ENCODE peak calls at places on chromosomes 7 and 10, in four cellular contexts. P is Peyer's patch, O is tibial nerve, V is left lung. D is an unnamed sample.
A peak's percentile ranks its signal among the peaks of the same experiment; 100 is the strongest.

GRCh38 chr7:33841658-33842057 is 63.7 kb upstream of the BMPER start:
- DNase-seq in O (peak; percentile 33), V (no peak), P (peak; percentile 47), D (no peak)

GRCh38 chr10:106224676-106225075 is 939.8 kb downstream of the SORCS1 start:
- DNase-seq in O (no peak), P (no peak), V (no peak), D (no peak)

GRCh38 chr10:88620441-88620840 is 33.9 kb downstream of the LIPJ start:
- DNase-seq in V (no peak), P (no peak), O (no peak), D (no peak)

GRCh38 chr7:132061931-132062330 is 505.5 kb upstream of the PODXL start:
- DNase-seq in P (no peak), O (no peak), V (no peak), D (no peak)

GRCh38 chr10:99981581-99982199 is 28.1 kb downstream of the DNMBP start:
- DNase-seq in V (no peak), P (no peak), O (no peak), D (no peak)

GRCh38 chr7:128810473-128810872 is 18.7 kb downstream of the CCDC136 start:
- DNase-seq in V (no peak), P (no peak), O (no peak), D (no peak)

GRCh38 chr7:108211382-108212201 is 81.4 kb upstream of the LAMB4 start:
- DNase-seq in P (peak; percentile 47), O (no peak), V (no peak), D (no peak)

GRCh38 chr10:7484456-7485266 is 73.8 kb upstream of the SFMBT2 start:
- DNase-seq in V (no peak), O (no peak), P (peak; percentile 83), D (no peak)

GRCh38 chr10:74988055-74988773 is 123.2 kb upstream of the SAMD8 start:
- DNase-seq in V (no peak), P (no peak), O (no peak), D (no peak)

GRCh38 chr7:26490631-26491624 is 199.3 kb downstream of the SNX10 start:
- DNase-seq in V (no peak), O (no peak), P (no peak), D (no peak)

GRCh38 chr10:63692205-63692896 is 171.2 kb downstream of the REEP3 start:
- DNase-seq in O (no peak), P (no peak), V (no peak), D (no peak)

GRCh38 chr10:110923856-110924493 is 4.6 kb downstream of the SHOC2 start:
- DNase-seq in P (no peak), O (no peak), V (no peak), D (no peak)

GRCh38 chr7:101518348-101518747 is 110.7 kb downstream of the MYL10 start:
- DNase-seq in P (no peak), O (no peak), V (no peak), D (no peak)

GRCh38 chr7:94028768-94029167 is 24.6 kb upstream of the BET1 start:
- DNase-seq in V (no peak), P (no peak), O (no peak), D (no peak)

GRCh38 chr7:114630186-114630824 is 215.7 kb downstream of the FOXP2 start:
- DNase-seq in P (no peak), O (no peak), V (no peak), D (no peak)

GRCh38 chr7:50333266-50333665 is 28.8 kb downstream of the IKZF1 start:
- DNase-seq in V (no peak), P (peak; percentile 79), O (no peak), D (no peak)

GRCh38 chr10:60155945-60156683 is 233.6 kb downstream of the ANK3 start:
- DNase-seq in V (no peak), O (no peak), P (no peak), D (no peak)

GRCh38 chr7:158108646-158109293 is 478.9 kb downstream of the PTPRN2 start:
- DNase-seq in P (no peak), O (no peak), V (no peak), D (no peak)

GRCh38 chr10:115762029-115762428 is 511.0 kb downstream of the GFRA1 start:
- DNase-seq in P (no peak), V (no peak), O (no peak), D (no peak)
- H3K27ac ChIP-seq in P (no peak overlapping the region), V (no peak overlapping the region), O (no peak overlapping the region), D (no peak overlapping the region)

GRCh38 chr10:71064413-71065118 is 147.8 kb upstream of the UNC5B start:
- DNase-seq in O (no peak), P (no peak), V (no peak), D (no peak)
- H3K27ac ChIP-seq in O (no peak overlapping the region), P (no peak overlapping the region), V (no peak overlapping the region), D (no peak overlapping the region)

GRCh38 chr10:20948723-20949327 is 51.7 kb upstream of the NEBL start:
- DNase-seq in P (no peak), O (no peak), V (no peak), D (no peak)
- H3K27ac ChIP-seq in P (no peak overlapping the region), O (no peak overlapping the region), V (no peak overlapping the region), D (no peak overlapping the region)

GRCh38 chr7:148986737-148987009 is 41.6 kb downstream of the PDIA4 start:
- DNase-seq in O (no peak), P (no peak), V (no peak), D (no peak)

GRCh38 chr7:148987010-148987750 is 41.1 kb downstream of the PDIA4 start:
- DNase-seq in P (peak; percentile 95), V (peak; percentile 88), O (peak; percentile 45), D (peak; percentile 69)

GRCh38 chr7:148991536-148991935 is 36.8 kb downstream of the PDIA4 start:
- DNase-seq in V (no peak), P (no peak), O (no peak), D (no peak)

GRCh38 chr7:148983220-148984146 is 44.8 kb downstream of the PDIA4 start:
- DNase-seq in P (peak; percentile 82), O (no peak), V (peak; percentile 86), D (peak; percentile 70)

GRCh38 chr7:148987751-148988512 is 40.4 kb downstream of the PDIA4 start:
- DNase-seq in P (no peak), O (no peak), V (no peak), D (peak; percentile 63)
- H3K27ac ChIP-seq in P (peak overlapping the region; percentile 81), O (peak overlapping the region; percentile 83), V (peak overlapping the region; percentile 58), D (peak overlapping the region; percentile 67)

GRCh38 chr7:151277631-151278030 is 29.1 kb upstream of the SMARCD3 start:
- DNase-seq in P (no peak), O (no peak), V (no peak), D (no peak)

GRCh38 chr7:151276651-151277590 is 28.4 kb upstream of the SMARCD3 start:
- DNase-seq in V (peak; percentile 89), P (peak; percentile 61), O (no peak), D (peak; percentile 34)

GRCh38 chr7:151280388-151281019 is 32.0 kb upstream of the SMARCD3 start:
- DNase-seq in V (no peak), O (no peak), P (no peak), D (no peak)

GRCh38 chr7:151279868-151280267 is 31.4 kb upstream of the SMARCD3 start:
- DNase-seq in V (no peak), P (no peak), O (no peak), D (no peak)

GRCh38 chr7:151278949-151279348 is 30.5 kb upstream of the SMARCD3 start:
- DNase-seq in O (no peak), P (no peak), V (no peak), D (no peak)
- H3K27ac ChIP-seq in O (no peak overlapping the region), P (no peak overlapping the region), V (no peak overlapping the region), D (no peak overlapping the region)

DNA sequence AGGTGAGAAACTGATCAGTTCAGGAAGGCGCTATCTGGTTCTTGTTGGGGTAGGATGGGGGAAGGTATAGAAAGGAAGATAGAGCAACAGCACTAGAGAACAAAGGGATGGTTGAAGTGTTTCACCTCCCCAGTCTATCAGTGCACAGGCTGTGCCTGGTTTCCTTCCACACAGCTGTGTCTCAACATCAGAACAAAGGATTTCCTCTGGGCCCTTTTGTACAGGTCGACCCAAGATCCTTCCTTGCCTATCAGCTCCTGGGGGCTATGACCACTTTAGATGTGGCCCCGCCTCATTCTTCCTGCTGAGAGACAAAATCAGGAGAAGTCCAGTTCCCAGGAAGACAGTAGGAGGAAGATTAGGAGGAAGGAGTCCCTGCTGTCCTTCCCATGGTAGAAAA is 65.6 kb downstream of the NAMPT start:
- DNase-seq in V (no peak), P (no peak), O (no peak), D (no peak)
- H3K27ac ChIP-seq in V (no peak overlapping the region), P (no peak overlapping the region), O (no peak overlapping the region), D (no peak overlapping the region)

DNA sequence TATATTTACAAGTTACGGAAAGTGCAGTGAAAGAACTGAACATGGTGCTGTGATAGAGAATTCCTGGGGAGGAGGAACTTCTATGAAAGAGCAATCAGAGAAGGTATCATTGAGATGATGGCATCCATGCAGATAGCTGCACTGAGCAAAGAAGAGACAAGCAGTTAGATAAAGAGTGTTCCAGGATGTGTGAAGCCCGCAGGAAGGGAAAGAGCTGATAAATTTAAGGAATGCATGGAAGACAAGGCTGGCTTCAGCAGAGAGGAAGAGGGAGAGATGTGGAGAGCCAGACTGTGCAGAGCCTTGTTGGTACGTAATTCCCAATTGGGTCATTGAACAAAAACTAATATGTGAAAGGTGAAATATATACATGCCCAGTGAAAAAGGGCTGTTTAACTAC is 538.9 kb downstream of the INHBA start:
- DNase-seq in V (no peak), P (no peak), O (no peak), D (no peak)
- H3K27ac ChIP-seq in V (no peak overlapping the region), P (no peak overlapping the region), O (no peak overlapping the region), D (no peak overlapping the region)

DNA sequence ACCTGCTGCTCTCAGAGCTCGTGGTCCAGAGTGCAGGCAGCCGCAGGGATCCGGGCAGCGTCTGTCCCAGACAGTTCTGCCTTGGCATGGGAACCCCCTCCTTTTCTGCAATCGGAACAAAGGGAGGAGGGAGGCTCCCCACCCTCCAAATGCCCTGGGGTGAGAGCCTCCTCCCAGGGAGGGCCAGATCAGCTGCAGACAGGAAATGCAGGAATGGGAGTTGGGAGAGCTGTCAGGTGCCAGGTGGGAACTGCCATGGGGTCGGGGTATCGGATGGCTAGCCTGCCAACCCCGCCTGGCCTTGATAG is at the start of gene CALML5:
- DNase-seq in P (no peak), V (no peak), O (no peak), D (no peak)
- H3K27ac ChIP-seq in P (no peak within 1 kb of the TSS), V (no peak within 1 kb of the TSS), O (no peak within 1 kb of the TSS), D (no peak within 1 kb of the TSS)

DNA sequence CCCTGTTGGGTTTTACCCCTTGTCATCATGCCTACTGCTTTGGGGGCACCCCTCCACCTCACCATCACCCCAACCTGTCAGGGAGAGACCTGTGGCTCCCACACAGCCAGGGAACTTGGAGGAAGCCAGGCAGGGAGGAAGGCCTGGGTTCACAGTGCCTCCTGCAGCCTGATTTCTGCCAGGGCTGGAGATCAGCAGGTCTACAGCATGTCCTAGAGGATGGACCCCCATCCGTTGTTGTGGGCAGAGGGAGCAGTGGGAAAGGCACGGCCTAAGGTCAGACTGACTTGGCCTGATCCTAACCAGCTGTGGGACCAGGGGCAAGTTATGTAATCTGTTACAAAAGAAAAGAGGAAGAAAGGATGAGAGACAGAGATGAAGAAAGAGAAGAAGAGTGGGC is 28.2 kb downstream of the ZCCHC24 start:
- DNase-seq in O (no peak), P (no peak), V (peak; percentile 9), D (no peak)
- H3K27ac ChIP-seq in O (no peak overlapping the region), P (no peak overlapping the region), V (no peak overlapping the region), D (peak overlapping the region; percentile 91)